ENCODE peak calls at places on chromosomes 3 and 15, in ten cellular contexts. E, T, A, W, M, K, D, V, L and Z are unnamed samples.

GRCh38 chr3:64094713-64095079 is 71.4 kb upstream of the PSMD6 start:
- DNase-seq in E (no peak), T (no peak), A (no peak), W (no peak), M (no peak), K (no peak), D (no peak), V (no peak), L (no peak), Z (no peak)

GRCh38 chr3:16067837-16068471 is 106.5 kb upstream of the GALNT15 start:
- DNase-seq in E (no peak), T (no peak), A (no peak), W (no peak), M (no peak), K (no peak), D (no peak), V (no peak), L (no peak), Z (no peak)

GRCh38 chr15:56919708-56920637 is 1.5 kb downstream of the TCF12 start:
- DNase-seq in E (peak), T (peak), A (no peak), W (no peak), M (peak), K (peak), D (peak), V (peak), L (peak), Z (peak)

GRCh38 chr3:47601310-47601709 is 22.6 kb upstream of the CSPG5 start:
- DNase-seq in E (no peak), T (no peak), A (no peak), W (no peak), M (no peak), K (no peak), D (no peak), V (no peak), L (no peak), Z (no peak)

GRCh38 chr15:64809649-64810498 is 15.6 kb downstream of the PIF1 start:
- DNase-seq in E (peak), T (peak), A (peak), W (peak), M (peak), K (peak), D (peak), V (peak), L (peak), Z (peak)

GRCh38 chr3:173396191-173397041 is 1.1 kb upstream of the NLGN1 start:
- DNase-seq in E (no peak), T (no peak), A (no peak), W (peak), M (peak), K (no peak), D (peak), V (peak), L (no peak), Z (no peak)

GRCh38 chr3:13141991-13142412 is 68.8 kb upstream of the IQSEC1 start:
- DNase-seq in E (peak), T (peak), A (peak), W (peak), M (peak), K (peak), D (no peak), V (peak), L (peak), Z (peak)

GRCh38 chr15:71651750-71652186 is 158.6 kb upstream of the NR2E3 start:
- DNase-seq in E (no peak), T (peak), A (no peak), W (peak), M (peak), K (no peak), D (peak), V (peak), L (peak), Z (peak)

GRCh38 chr3:114928989-114929620 is 218.0 kb downstream of the ZBTB20 start:
- DNase-seq in E (no peak), T (no peak), A (no peak), W (no peak), M (peak), K (no peak), D (no peak), V (no peak), L (no peak), Z (peak)

GRCh38 chr3:120394343-120394742 is 45.2 kb upstream of the LRRC58 start:
- DNase-seq in E (no peak), T (no peak), A (no peak), W (no peak), M (no peak), K (no peak), D (no peak), V (no peak), L (no peak), Z (no peak)

GRCh38 chr3:72234394-72234793 is 449.4 kb upstream of the PROK2 start:
- DNase-seq in E (no peak), T (peak), A (no peak), W (no peak), M (peak), K (peak), D (no peak), V (peak), L (no peak), Z (peak)

GRCh38 chr15:67135494-67135893 is 70.1 kb downstream of the SMAD3 start:
- DNase-seq in E (no peak), T (no peak), A (no peak), W (no peak), M (no peak), K (no peak), D (no peak), V (peak), L (peak), Z (peak)
- TF ChIP-seq CTCF in E (peak), T (no peak), A (no peak), W (no peak), M (no peak), K (no peak), D (no peak), V (peak), L (peak), Z (peak)

DNA sequence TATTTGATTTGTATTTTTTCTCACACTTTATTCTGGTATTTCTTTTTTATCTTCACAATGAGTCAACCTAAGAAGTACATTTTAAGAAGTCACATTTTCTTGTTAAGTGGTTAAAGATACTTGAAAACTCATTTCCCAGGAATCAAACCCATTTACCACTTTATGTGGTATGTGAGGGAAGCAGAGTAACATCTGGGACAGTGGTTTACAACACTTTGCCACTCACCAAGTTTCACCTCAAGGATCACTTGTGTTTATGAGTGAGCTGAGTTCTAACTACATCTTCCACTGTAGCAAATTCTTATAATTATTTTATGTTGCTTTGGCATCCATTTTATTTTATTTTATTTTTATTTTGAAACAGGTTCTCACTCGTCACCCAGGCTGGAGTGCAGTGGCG is 53.8 kb downstream of the IGSF11 start:
- DNase-seq in E (no peak), T (no peak), A (no peak), W (no peak), M (no peak), K (no peak), D (no peak), V (no peak), L (no peak), Z (no peak)
- TF ChIP-seq CTCF in E (no peak), T (no peak), A (no peak), W (no peak), M (no peak), K (no peak), D (no peak), V (no peak), L (no peak), Z (no peak)

GRCh38 chr3:50154476-50154839 is 666 bp upstream of the SEMA3F start:
- DNase-seq in E (no peak), T (no peak), A (no peak), W (no peak), M (no peak), K (no peak), D (no peak), V (no peak), L (no peak), Z (no peak)
- TF ChIP-seq CTCF in E (peak), T (no peak), A (no peak), W (no peak), M (no peak), K (no peak), D (no peak), V (peak), L (peak), Z (no peak)

GRCh38 chr15:63532307-63532744 is 27.9 kb downstream of the USP3 start:
- DNase-seq in E (no peak), T (no peak), A (no peak), W (no peak), M (peak), K (no peak), D (no peak), V (peak), L (no peak), Z (peak)

GRCh38 chr15:63528138-63528659 is 23.8 kb downstream of the USP3 start:
- DNase-seq in E (no peak), T (no peak), A (no peak), W (no peak), M (no peak), K (no peak), D (no peak), V (no peak), L (no peak), Z (peak)

GRCh38 chr15:63530235-63530634 is 25.8 kb downstream of the USP3 start:
- DNase-seq in E (no peak), T (no peak), A (no peak), W (no peak), M (no peak), K (no peak), D (no peak), V (no peak), L (no peak), Z (no peak)

GRCh38 chr15:63530762-63531299 is 26.4 kb downstream of the USP3 start:
- DNase-seq in E (no peak), T (no peak), A (no peak), W (no peak), M (no peak), K (no peak), D (no peak), V (no peak), L (no peak), Z (no peak)

DNA sequence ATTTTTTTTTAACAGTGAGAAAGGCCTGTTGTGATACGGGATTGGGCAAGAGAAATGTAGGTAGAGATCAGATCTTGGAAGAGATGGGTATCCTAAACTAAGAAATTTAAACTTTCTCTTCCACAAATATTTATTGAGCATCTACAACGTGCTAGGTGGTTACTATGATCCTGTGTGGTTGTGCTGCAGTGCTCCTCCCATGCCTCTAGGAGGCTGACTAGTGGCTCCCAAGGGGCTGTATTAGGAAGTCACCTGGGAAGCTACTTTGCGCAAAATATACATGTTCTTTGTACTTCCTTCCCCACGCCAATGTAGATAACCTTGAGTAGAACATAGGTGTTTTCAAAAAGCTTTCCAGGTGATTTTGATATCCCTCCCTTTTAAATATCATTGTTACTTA is 27.2 kb downstream of the USP3 start:
- DNase-seq in E (no peak), T (no peak), A (no peak), W (no peak), M (no peak), K (no peak), D (no peak), V (no peak), L (no peak), Z (no peak)
- TF ChIP-seq CTCF in E (peak), T (no peak), A (no peak), W (peak), M (peak), K (no peak), D (no peak), V (peak), L (no peak), Z (peak)

DNA sequence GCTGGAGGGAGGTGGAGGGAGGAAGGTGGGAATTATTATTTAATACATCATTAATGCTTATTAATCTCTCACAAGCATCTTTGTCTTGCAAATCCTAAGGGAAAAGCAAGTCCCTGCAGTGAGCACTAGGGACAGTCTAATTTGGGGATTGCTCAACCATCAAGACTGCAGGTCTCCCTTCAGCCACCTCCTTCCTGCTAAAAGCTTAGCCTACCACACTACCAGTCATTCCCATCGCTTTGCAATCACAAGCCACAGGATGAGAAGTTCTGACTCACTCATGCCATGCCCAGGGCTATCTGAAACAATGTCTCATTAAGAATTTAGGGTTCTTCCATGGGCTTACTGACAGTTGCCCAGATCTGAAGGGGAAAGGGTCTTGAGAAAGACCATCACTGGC is 51.0 kb upstream of the EIF1B start:
- DNase-seq in E (no peak), T (no peak), A (no peak), W (no peak), M (peak), K (no peak), D (no peak), V (peak), L (no peak), Z (peak)
- TF ChIP-seq CTCF in E (no peak), T (no peak), A (no peak), W (no peak), M (no peak), K (no peak), D (no peak), V (no peak), L (no peak), Z (peak)

DNA sequence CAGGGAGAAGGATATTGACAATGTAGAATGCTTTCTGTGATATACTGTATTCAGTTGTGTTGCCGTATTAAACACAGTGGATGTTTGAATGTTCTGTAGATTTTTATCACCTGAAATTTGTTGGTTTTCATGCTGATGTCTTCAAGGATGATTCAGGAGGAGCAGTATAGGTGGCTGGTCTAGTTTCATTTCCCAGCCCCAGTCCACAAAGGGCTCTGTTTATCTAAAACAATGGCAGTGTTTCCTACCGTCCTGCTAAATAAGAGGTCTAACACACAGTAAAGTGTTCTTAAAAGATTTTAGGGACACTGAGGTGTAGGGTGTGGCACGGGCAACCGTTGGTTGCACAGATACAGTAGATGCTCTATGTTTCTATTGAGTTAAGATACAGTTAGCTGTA is 26.0 kb downstream of the NEO1 start:
- DNase-seq in E (no peak), T (no peak), A (no peak), W (no peak), M (no peak), K (no peak), D (no peak), V (no peak), L (no peak), Z (no peak)
- TF ChIP-seq CTCF in E (no peak), T (no peak), A (no peak), W (no peak), M (no peak), K (no peak), D (no peak), V (no peak), L (no peak), Z (no peak)

GRCh38 chr3:126569390-126569975 is 10.8 kb upstream of the C3orf22 start:
- DNase-seq in E (no peak), T (no peak), A (no peak), W (no peak), M (no peak), K (no peak), D (no peak), V (no peak), L (no peak), Z (no peak)

GRCh38 chr3:126571078-126571477 is 12.3 kb upstream of the C3orf22 start:
- DNase-seq in E (no peak), T (no peak), A (no peak), W (no peak), M (no peak), K (no peak), D (no peak), V (no peak), L (no peak), Z (no peak)

GRCh38 chr3:126570103-126570541 is 11.4 kb upstream of the C3orf22 start:
- DNase-seq in E (no peak), T (no peak), A (no peak), W (no peak), M (no peak), K (no peak), D (no peak), V (no peak), L (no peak), Z (no peak)

GRCh38 chr3:126568776-126569342 is 10.1 kb upstream of the C3orf22 start:
- DNase-seq in E (no peak), T (no peak), A (no peak), W (no peak), M (no peak), K (no peak), D (no peak), V (no peak), L (no peak), Z (no peak)

GRCh38 chr3:126567696-126568438 is 9.1 kb upstream of the C3orf22 start:
- DNase-seq in E (no peak), T (no peak), A (no peak), W (no peak), M (no peak), K (no peak), D (peak), V (no peak), L (no peak), Z (no peak)
- TF ChIP-seq CTCF in E (no peak), T (no peak), A (no peak), W (no peak), M (no peak), K (no peak), D (no peak), V (no peak), L (no peak), Z (peak)